ENCODE peak calls at places on chromosomes 13 and 19, in ten cellular contexts. R, D, V, A, G, F, C, B, I and U are unnamed samples.

GRCh38 chr13:62687727-62688126 is 1272.1 kb upstream of the PCDH20 start:
- DNase-seq in F (no peak), B (peak; percentile 25), C (no peak), G (no peak), R (no peak), D (no peak), A (no peak), V (peak; percentile 27), I (no peak), U (peak; percentile 20)

GRCh38 chr19:14091885-14092462 is 1.4 kb upstream of the SAMD1 start:
- DNase-seq in F (no peak), V (peak; percentile 47), D (no peak), R (no peak), A (no peak), I (no peak), G (no peak), C (peak; percentile 77), B (no peak), U (peak; percentile 65)

GRCh38 chr19:28242317-28242927 is 970.5 kb downstream of the UQCRFS1 start:
- DNase-seq in F (peak; percentile 60), A (no peak), C (peak; percentile 2), I (no peak), B (peak; percentile 73), D (no peak), G (no peak), R (no peak), V (peak; percentile 67), U (peak; percentile 83)

GRCh38 chr19:14145381-14145780 is 9.0 kb upstream of the ASF1B start:
- DNase-seq in A (no peak), F (no peak), C (no peak), I (no peak), B (no peak), D (no peak), G (no peak), V (no peak), R (no peak), U (no peak)

GRCh38 chr19:55441319-55441691 is 1.8 kb downstream of the SHISA7 start:
- DNase-seq in I (no peak), A (no peak), V (no peak), G (no peak), R (no peak), C (no peak), F (no peak), D (no peak), B (no peak), U (peak; percentile 54)

GRCh38 chr13:80379245-80379644 is 38.3 kb upstream of the SPRY2 start:
- DNase-seq in C (no peak), G (no peak), V (no peak), D (no peak), A (no peak), I (no peak), R (no peak), F (peak; percentile 64), B (no peak), U (no peak)

GRCh38 chr13:30851697-30852096 is 54.4 kb upstream of the MEDAG start:
- DNase-seq in R (no peak), A (no peak), D (no peak), I (no peak), C (no peak), F (no peak), G (no peak), V (no peak), B (no peak), U (no peak)

GRCh38 chr13:73369095-73369494 is 310.3 kb downstream of the KLF5 start:
- DNase-seq in R (no peak), G (no peak), F (no peak), V (no peak), D (no peak), A (no peak), B (no peak), C (no peak), I (no peak), U (no peak)

GRCh38 chr13:97826421-97826965 is 127.0 kb upstream of the IPO5 start:
- DNase-seq in R (no peak), I (no peak), D (no peak), A (no peak), G (no peak), V (no peak), F (no peak), B (peak; percentile 60), C (no peak), U (no peak)

DNA sequence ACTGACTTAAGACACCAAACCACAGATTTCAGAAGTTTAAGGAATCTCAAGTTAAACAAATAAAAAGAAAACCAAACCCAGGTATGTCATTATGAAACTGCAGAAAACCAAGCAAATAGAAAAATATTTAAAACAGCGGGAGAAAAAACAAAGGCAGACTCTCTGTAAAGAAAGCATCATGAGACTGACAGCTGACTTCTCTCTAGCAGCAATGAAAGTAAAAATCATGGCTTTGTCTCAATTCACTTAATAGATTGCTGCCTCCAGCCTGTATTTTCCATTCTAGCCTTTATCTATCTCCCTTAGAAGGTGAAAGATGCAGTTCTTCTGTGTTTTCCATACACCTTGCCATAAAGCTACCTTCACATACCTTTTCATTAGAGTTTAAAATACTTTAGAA is 131.1 kb upstream of the IPO5 start:
- DNase-seq in I (no peak), A (no peak), R (no peak), F (no peak), C (no peak), V (no peak), D (no peak), B (no peak), G (no peak), U (no peak)
- H3K27me3 ChIP-seq in I (peaks cover 3% of the 10 kb centered on the region), A (no peaks in the 10 kb centered on the region), R (peaks cover 34% of the 10 kb centered on the region), F (no peaks in the 10 kb centered on the region), C (no peaks in the 10 kb centered on the region), V (no peaks in the 10 kb centered on the region), D (no peaks in the 10 kb centered on the region), B (no peaks in the 10 kb centered on the region), G (no peaks in the 10 kb centered on the region), U (no peaks in the 10 kb centered on the region)

GRCh38 chr13:111899714-111900389 is 167.1 kb upstream of the SOX1 start:
- DNase-seq in R (no peak), C (no peak), V (no peak), F (no peak), I (no peak), D (no peak), B (no peak), A (no peak), G (no peak), U (no peak)

GRCh38 chr13:111898956-111899713 is 167.8 kb upstream of the SOX1 start:
- DNase-seq in C (no peak), B (no peak), I (no peak), V (no peak), D (no peak), G (no peak), A (no peak), R (no peak), F (no peak), U (no peak)

GRCh38 chr13:111901301-111901905 is 165.5 kb upstream of the SOX1 start:
- DNase-seq in R (no peak), F (no peak), B (no peak), I (no peak), C (no peak), G (no peak), D (no peak), A (no peak), V (no peak), U (no peak)

GRCh38 chr13:111902726-111903125 is 164.2 kb upstream of the SOX1 start:
- DNase-seq in R (no peak), V (no peak), G (no peak), F (no peak), B (no peak), C (no peak), D (no peak), A (no peak), I (no peak), U (no peak)

DNA sequence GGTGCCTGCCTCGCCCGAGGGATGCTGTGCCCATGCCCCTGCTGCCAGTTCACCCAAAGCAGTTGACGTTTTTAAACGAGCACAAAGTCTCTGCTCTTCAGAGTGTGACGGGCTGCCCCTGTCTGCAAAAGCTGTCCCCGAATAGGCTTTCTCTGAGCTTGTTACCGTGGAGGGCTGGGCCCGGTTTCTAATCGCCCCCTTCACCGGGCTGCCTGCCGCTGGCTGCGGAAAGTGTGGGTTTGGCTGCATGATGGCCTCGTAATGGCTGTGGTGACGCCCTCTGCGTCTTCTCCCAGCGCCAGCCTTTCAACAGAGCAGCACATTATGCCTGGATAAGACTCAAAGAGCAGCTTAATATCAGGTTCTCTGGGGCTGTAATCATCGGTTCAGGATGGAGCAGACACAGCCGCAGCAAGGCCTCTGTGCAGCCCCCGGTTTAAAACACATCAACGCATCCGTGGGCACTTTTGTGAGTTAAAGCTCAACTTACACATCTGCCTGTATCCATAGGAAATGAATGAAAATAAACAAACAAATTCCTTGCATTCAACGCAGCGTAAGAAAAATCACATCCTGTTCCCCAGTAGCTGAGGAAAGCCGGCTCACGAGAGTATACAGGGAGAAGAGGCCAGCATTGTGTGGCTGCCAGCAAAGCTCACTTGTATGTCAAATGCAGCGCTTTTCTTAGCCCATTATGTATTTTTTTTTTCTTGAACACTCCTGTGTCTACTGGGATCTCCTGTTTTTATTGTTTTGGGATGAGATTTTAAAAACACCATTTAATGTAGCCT is 166.4 kb upstream of the SOX1 start:
- DNase-seq in A (no peak), G (no peak), R (no peak), C (no peak), V (no peak), F (no peak), B (no peak), D (no peak), I (no peak), U (no peak)
- H3K27me3 ChIP-seq in A (no peaks in the 10 kb centered on the region), G (peaks cover 3% of the 10 kb centered on the region), R (peaks cover 85% of the 10 kb centered on the region), C (no peaks in the 10 kb centered on the region), V (peaks cover 19% of the 10 kb centered on the region), F (peaks cover 39% of the 10 kb centered on the region), B (no peaks in the 10 kb centered on the region), D (no peaks in the 10 kb centered on the region), I (peaks cover 48% of the 10 kb centered on the region), U (no peaks in the 10 kb centered on the region)

GRCh38 chr19:10417598-10418280 is 2.6 kb upstream of the PDE4A start:
- DNase-seq in A (no peak), C (no peak), V (peak; percentile 78), D (no peak), R (no peak), G (no peak), I (peak; percentile 45), B (peak; percentile 70), F (no peak), U (peak; percentile 86)
- H3K27me3 ChIP-seq in A (peaks cover 32% of the 10 kb centered on the region), C (peaks cover 19% of the 10 kb centered on the region), V (peaks cover 96% of the 10 kb centered on the region), D (peaks cover 36% of the 10 kb centered on the region), R (peaks cover 68% of the 10 kb centered on the region), G (peaks cover 58% of the 10 kb centered on the region), I (no peaks in the 10 kb centered on the region), B (peaks cover 10% of the 10 kb centered on the region), F (peaks cover 61% of the 10 kb centered on the region), U (peaks cover 88% of the 10 kb centered on the region)

GRCh38 chr19:5448374-5448773 is 6.8 kb upstream of the ZNRF4 start:
- DNase-seq in C (no peak), F (no peak), R (no peak), B (no peak), I (no peak), D (no peak), A (no peak), G (no peak), V (no peak), U (no peak)

GRCh38 chr19:5445071-5445470 is 10.1 kb upstream of the ZNRF4 start:
- DNase-seq in B (no peak), V (no peak), G (no peak), A (no peak), R (no peak), I (no peak), F (no peak), C (no peak), D (no peak), U (no peak)

GRCh38 chr19:5450482-5450881 is 4.7 kb upstream of the ZNRF4 start:
- DNase-seq in G (no peak), A (no peak), F (no peak), B (no peak), V (no peak), D (no peak), R (no peak), I (no peak), C (no peak), U (no peak)

GRCh38 chr19:5445667-5446066 is 9.6 kb upstream of the ZNRF4 start:
- DNase-seq in V (no peak), D (no peak), A (no peak), B (no peak), G (no peak), C (no peak), R (no peak), I (no peak), F (peak; percentile 8), U (no peak)

DNA sequence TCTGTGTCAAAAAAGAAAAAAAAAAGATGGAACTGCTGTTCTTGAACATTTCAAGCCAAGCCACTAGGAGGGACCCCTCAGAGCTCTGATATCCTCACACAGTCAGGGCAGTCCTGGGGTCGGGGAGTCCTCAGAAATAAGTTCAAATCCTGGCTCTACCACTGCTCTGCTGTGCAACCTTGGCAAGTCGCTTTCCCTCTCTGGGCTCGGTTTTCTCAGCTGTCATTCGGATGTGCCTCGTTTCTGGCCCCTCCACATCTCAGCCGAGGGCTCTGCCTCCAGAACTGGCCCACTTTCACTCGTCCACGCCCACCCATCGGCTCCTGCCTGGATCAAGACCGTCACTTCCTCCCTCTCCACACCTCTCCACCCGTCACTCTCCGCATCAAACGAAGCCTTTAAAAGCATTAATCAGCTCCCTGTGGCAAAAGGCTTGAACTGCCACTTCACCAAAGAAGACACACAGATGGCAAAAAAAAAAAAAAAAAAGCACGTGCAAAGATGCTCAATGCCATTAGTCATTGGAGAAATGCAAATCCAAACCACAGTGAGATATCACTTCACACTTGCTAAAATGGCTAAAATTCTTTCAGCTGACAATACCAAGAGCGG is 7.4 kb upstream of the ZNRF4 start:
- DNase-seq in F (peak; percentile 25), R (no peak), A (no peak), C (no peak), V (no peak), I (no peak), B (peak; percentile 48), D (no peak), G (no peak), U (no peak)
- H3K27me3 ChIP-seq in F (peaks cover 29% of the 10 kb centered on the region), R (peaks cover 77% of the 10 kb centered on the region), A (no peaks in the 10 kb centered on the region), C (no peaks in the 10 kb centered on the region), V (peaks cover 45% of the 10 kb centered on the region), I (peaks cover 6% of the 10 kb centered on the region), B (no peaks in the 10 kb centered on the region), D (no peaks in the 10 kb centered on the region), G (peaks cover 41% of the 10 kb centered on the region), U (no peaks in the 10 kb centered on the region)